ENCODE peak calls at places on chromosome 20, in eight cellular contexts. One of them, this sample, is unnamed.
A peak's percentile ranks its signal among the peaks of the same experiment; 100 is the strongest.

GRCh38 chr20:51800132-51800721 is 2.1 kb downstream of the SALL4 start:
- DNase-seq in Panc1: peak; percentile 24
- DNase-seq in adrenal gland: peak; percentile 69
- DNase-seq in tibial artery: no peak
- DNase-seq in mesendoderm: peak; percentile 93
- DNase-seq in CD4-positive, alpha-beta memory T cell: no peak
- DNase-seq in left lung: peak; percentile 58
- DNase-seq in right lobe of liver: peak; percentile 77
- DNase-seq in this sample: peak; percentile 72

GRCh38 chr20:58944610-58945009 is 36.4 kb upstream of the NELFCD start:
- DNase-seq in Panc1: no peak
- DNase-seq in adrenal gland: no peak
- DNase-seq in tibial artery: no peak
- DNase-seq in mesendoderm: peak; percentile 22
- DNase-seq in CD4-positive, alpha-beta memory T cell: no peak
- DNase-seq in left lung: no peak
- DNase-seq in right lobe of liver: no peak
- DNase-seq in this sample: no peak

GRCh38 chr20:35870541-35871307 is 83.6 kb downstream of the SCAND1 start:
- DNase-seq in Panc1: peak; percentile 35
- DNase-seq in adrenal gland: no peak
- DNase-seq in tibial artery: no peak
- DNase-seq in mesendoderm: no peak
- DNase-seq in CD4-positive, alpha-beta memory T cell: no peak
- DNase-seq in left lung: no peak
- DNase-seq in right lobe of liver: no peak
- DNase-seq in this sample: no peak

GRCh38 chr20:33563788-33564187 is 73.9 kb downstream of the CBFA2T2 start:
- DNase-seq in Panc1: no peak
- DNase-seq in adrenal gland: no peak
- DNase-seq in tibial artery: no peak
- DNase-seq in mesendoderm: no peak
- DNase-seq in CD4-positive, alpha-beta memory T cell: no peak
- DNase-seq in left lung: no peak
- DNase-seq in right lobe of liver: no peak
- DNase-seq in this sample: no peak

GRCh38 chr20:12252793-12253192 is 335.1 kb downstream of the BTBD3 start:
- DNase-seq in Panc1: no peak
- DNase-seq in adrenal gland: no peak
- DNase-seq in tibial artery: no peak
- DNase-seq in mesendoderm: peak; percentile 40
- DNase-seq in CD4-positive, alpha-beta memory T cell: no peak
- DNase-seq in left lung: no peak
- DNase-seq in right lobe of liver: no peak
- DNase-seq in this sample: no peak

GRCh38 chr20:10662661-10663458 is 10.9 kb downstream of the JAG1 start:
- DNase-seq in Panc1: no peak
- DNase-seq in adrenal gland: no peak
- DNase-seq in tibial artery: no peak
- DNase-seq in mesendoderm: no peak
- DNase-seq in CD4-positive, alpha-beta memory T cell: no peak
- DNase-seq in left lung: no peak
- DNase-seq in right lobe of liver: no peak
- DNase-seq in this sample: no peak

GRCh38 chr20:31811796-31812728 is 7.1 kb upstream of the MYLK2 start:
- DNase-seq in Panc1: no peak
- DNase-seq in adrenal gland: peak; percentile 33
- DNase-seq in tibial artery: no peak
- DNase-seq in mesendoderm: no peak
- DNase-seq in CD4-positive, alpha-beta memory T cell: no peak
- DNase-seq in left lung: no peak
- DNase-seq in right lobe of liver: no peak
- DNase-seq in this sample: no peak

GRCh38 chr20:51326241-51326819 is 216.2 kb downstream of the NFATC2 start:
- DNase-seq in Panc1: no peak
- DNase-seq in adrenal gland: peak; percentile 68
- DNase-seq in tibial artery: no peak
- DNase-seq in mesendoderm: peak; percentile 84
- DNase-seq in CD4-positive, alpha-beta memory T cell: no peak
- DNase-seq in left lung: no peak
- DNase-seq in right lobe of liver: no peak
- DNase-seq in this sample: peak; percentile 63

GRCh38 chr20:20362774-20363435 is 5.0 kb upstream of the INSM1 start:
- DNase-seq in Panc1: no peak
- DNase-seq in adrenal gland: peak; percentile 67
- DNase-seq in tibial artery: no peak
- DNase-seq in mesendoderm: peak; percentile 81
- DNase-seq in CD4-positive, alpha-beta memory T cell: no peak
- DNase-seq in left lung: no peak
- DNase-seq in right lobe of liver: no peak
- DNase-seq in this sample: no peak

GRCh38 chr20:37600486-37600885 is 72.8 kb upstream of the BLCAP start:
- DNase-seq in Panc1: no peak
- DNase-seq in adrenal gland: no peak
- DNase-seq in tibial artery: no peak
- DNase-seq in mesendoderm: no peak
- DNase-seq in CD4-positive, alpha-beta memory T cell: no peak
- DNase-seq in left lung: no peak
- DNase-seq in right lobe of liver: no peak
- DNase-seq in this sample: no peak

DNA sequence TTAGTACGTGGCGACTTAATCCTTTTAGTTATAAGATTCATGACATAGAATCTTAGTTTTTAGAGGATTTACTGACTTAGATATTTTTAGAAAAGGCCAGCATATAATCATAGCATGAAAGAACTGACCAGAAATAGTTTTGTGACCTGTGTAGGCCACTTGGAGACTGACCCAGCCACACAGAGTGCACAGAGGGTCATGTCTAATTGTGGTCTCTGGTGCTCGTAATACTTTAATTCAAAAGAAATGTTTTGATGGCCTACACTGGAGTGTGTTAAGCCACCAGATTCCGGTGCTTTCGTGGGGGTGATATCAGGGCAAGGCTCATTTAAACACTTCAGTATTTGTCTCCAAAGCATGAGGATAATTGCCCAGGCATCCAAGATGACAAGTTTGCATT is 11.4 kb downstream of the PCMTD2 start:
- DNase-seq in Panc1: no peak
- DNase-seq in adrenal gland: no peak
- DNase-seq in tibial artery: no peak
- DNase-seq in mesendoderm: no peak
- DNase-seq in CD4-positive, alpha-beta memory T cell: no peak
- DNase-seq in left lung: no peak
- DNase-seq in right lobe of liver: no peak
- DNase-seq in this sample: no peak
- H3K27ac ChIP-seq in Panc1: no peak overlapping the region
- H3K27ac ChIP-seq in adrenal gland: no peak overlapping the region
- H3K27ac ChIP-seq in tibial artery: no peak overlapping the region
- H3K27ac ChIP-seq in mesendoderm: no peak overlapping the region
- H3K27ac ChIP-seq in CD4-positive, alpha-beta memory T cell: no peak overlapping the region
- H3K27ac ChIP-seq in left lung: no peak overlapping the region
- H3K27ac ChIP-seq in right lobe of liver: no peak overlapping the region
- H3K27ac ChIP-seq in this sample: no peak overlapping the region

GRCh38 chr20:48782073-48782472 is 45.7 kb downstream of the PREX1 start:
- DNase-seq in Panc1: no peak
- DNase-seq in adrenal gland: no peak
- DNase-seq in tibial artery: no peak
- DNase-seq in mesendoderm: no peak
- DNase-seq in CD4-positive, alpha-beta memory T cell: no peak
- DNase-seq in left lung: no peak
- DNase-seq in right lobe of liver: no peak
- DNase-seq in this sample: no peak
- H3K4me1 ChIP-seq in Panc1: no peaks in the 10 kb centered on the region
- H3K4me1 ChIP-seq in adrenal gland: no peaks in the 10 kb centered on the region
- H3K4me1 ChIP-seq in tibial artery: no peaks in the 10 kb centered on the region
- H3K4me1 ChIP-seq in mesendoderm: peaks cover 6% of the 10 kb centered on the region
- H3K4me1 ChIP-seq in CD4-positive, alpha-beta memory T cell: peaks cover 86% of the 10 kb centered on the region
- H3K4me1 ChIP-seq in left lung: peaks cover 95% of the 10 kb centered on the region
- H3K4me1 ChIP-seq in right lobe of liver: no peaks in the 10 kb centered on the region
- H3K4me1 ChIP-seq in this sample: peaks cover 6% of the 10 kb centered on the region

DNA sequence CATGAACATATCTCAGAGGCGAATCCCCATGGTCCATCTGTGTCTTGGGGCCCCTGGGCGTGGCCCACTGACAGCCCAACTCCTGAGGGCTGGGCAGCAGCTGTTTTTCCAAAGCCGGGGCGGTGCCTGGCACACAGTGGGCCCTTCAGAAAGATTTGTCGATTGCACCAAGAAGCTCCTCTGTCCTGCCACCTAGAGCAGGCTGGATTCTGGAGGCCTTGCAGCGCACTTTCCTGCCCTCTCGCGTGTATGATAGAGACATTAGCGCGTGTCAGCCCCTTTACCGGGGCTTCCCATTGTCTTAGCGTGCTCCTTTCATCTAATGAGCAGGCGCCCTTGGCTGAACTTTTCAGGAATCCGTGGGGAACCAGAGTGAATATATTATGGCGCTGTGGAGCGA is 45.4 kb downstream of the CDH4 start:
- DNase-seq in Panc1: no peak
- DNase-seq in adrenal gland: no peak
- DNase-seq in tibial artery: no peak
- DNase-seq in mesendoderm: no peak
- DNase-seq in CD4-positive, alpha-beta memory T cell: no peak
- DNase-seq in left lung: no peak
- DNase-seq in right lobe of liver: no peak
- DNase-seq in this sample: no peak
- H3K27ac ChIP-seq in Panc1: no peak overlapping the region
- H3K27ac ChIP-seq in adrenal gland: no peak overlapping the region
- H3K27ac ChIP-seq in tibial artery: no peak overlapping the region
- H3K27ac ChIP-seq in mesendoderm: no peak overlapping the region
- H3K27ac ChIP-seq in CD4-positive, alpha-beta memory T cell: no peak overlapping the region
- H3K27ac ChIP-seq in left lung: no peak overlapping the region
- H3K27ac ChIP-seq in right lobe of liver: no peak overlapping the region
- H3K27ac ChIP-seq in this sample: no peak overlapping the region

GRCh38 chr20:57701651-57702050 is 8.2 kb downstream of the PMEPA1 start:
- DNase-seq in Panc1: no peak
- DNase-seq in adrenal gland: no peak
- DNase-seq in tibial artery: no peak
- DNase-seq in mesendoderm: no peak
- DNase-seq in CD4-positive, alpha-beta memory T cell: no peak
- DNase-seq in left lung: no peak
- DNase-seq in right lobe of liver: no peak
- DNase-seq in this sample: no peak
- H3K4me1 ChIP-seq in Panc1: peaks cover 92% of the 10 kb centered on the region
- H3K4me1 ChIP-seq in adrenal gland: no peaks in the 10 kb centered on the region
- H3K4me1 ChIP-seq in tibial artery: no peaks in the 10 kb centered on the region
- H3K4me1 ChIP-seq in mesendoderm: peaks cover 17% of the 10 kb centered on the region
- H3K4me1 ChIP-seq in CD4-positive, alpha-beta memory T cell: peaks cover 10% of the 10 kb centered on the region
- H3K4me1 ChIP-seq in left lung: peaks cover 11% of the 10 kb centered on the region
- H3K4me1 ChIP-seq in right lobe of liver: no peaks in the 10 kb centered on the region
- H3K4me1 ChIP-seq in this sample: peaks cover 11% of the 10 kb centered on the region

GRCh38 chr20:50314326-50314725 is 123.7 kb downstream of the CEBPB start:
- DNase-seq in Panc1: no peak
- DNase-seq in adrenal gland: peak; percentile 43
- DNase-seq in tibial artery: no peak
- DNase-seq in mesendoderm: no peak
- DNase-seq in CD4-positive, alpha-beta memory T cell: no peak
- DNase-seq in left lung: no peak
- DNase-seq in right lobe of liver: no peak
- DNase-seq in this sample: no peak

GRCh38 chr20:50312002-50312681 is 121.5 kb downstream of the CEBPB start:
- DNase-seq in Panc1: no peak
- DNase-seq in adrenal gland: no peak
- DNase-seq in tibial artery: no peak
- DNase-seq in mesendoderm: no peak
- DNase-seq in CD4-positive, alpha-beta memory T cell: no peak
- DNase-seq in left lung: no peak
- DNase-seq in right lobe of liver: no peak
- DNase-seq in this sample: no peak

GRCh38 chr20:50313827-50314226 is 123.2 kb downstream of the CEBPB start:
- DNase-seq in Panc1: no peak
- DNase-seq in adrenal gland: no peak
- DNase-seq in tibial artery: no peak
- DNase-seq in mesendoderm: no peak
- DNase-seq in CD4-positive, alpha-beta memory T cell: no peak
- DNase-seq in left lung: no peak
- DNase-seq in right lobe of liver: no peak
- DNase-seq in this sample: no peak

GRCh38 chr20:50312682-50313187 is 122.1 kb downstream of the CEBPB start:
- DNase-seq in Panc1: no peak
- DNase-seq in adrenal gland: peak; percentile 87
- DNase-seq in tibial artery: peak; percentile 79
- DNase-seq in mesendoderm: no peak
- DNase-seq in CD4-positive, alpha-beta memory T cell: no peak
- DNase-seq in left lung: peak; percentile 77
- DNase-seq in right lobe of liver: peak; percentile 74
- DNase-seq in this sample: peak; percentile 86

DNA sequence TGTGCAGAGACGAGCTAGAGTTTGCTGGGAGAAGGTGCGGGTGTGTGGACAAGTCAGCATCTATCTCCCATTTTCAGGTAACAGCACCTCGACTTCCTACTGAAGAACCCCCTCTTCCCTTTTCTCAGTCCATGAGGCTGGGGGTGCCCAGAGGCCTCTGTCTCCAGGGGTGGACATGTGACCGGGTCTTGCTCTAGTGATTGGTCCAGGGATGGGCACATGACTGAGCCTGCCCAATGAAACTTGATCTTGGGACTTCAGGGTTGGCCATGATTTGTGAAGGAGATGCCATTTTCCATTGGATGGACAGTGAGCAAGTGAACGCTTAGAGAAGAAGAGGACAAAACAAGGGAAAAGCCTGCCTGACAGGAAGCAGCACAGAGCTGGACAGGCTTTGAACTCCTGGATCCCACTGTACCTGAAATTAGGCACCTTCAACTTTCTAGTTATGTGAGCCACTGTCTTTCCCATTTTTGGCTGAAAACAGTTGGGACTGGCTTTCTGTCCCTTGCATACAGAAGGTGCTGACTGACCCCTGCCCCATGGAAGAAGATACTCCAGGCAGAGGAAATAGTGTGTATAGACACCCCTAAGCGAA is 122.7 kb downstream of the CEBPB start:
- DNase-seq in Panc1: no peak
- DNase-seq in adrenal gland: no peak
- DNase-seq in tibial artery: no peak
- DNase-seq in mesendoderm: no peak
- DNase-seq in CD4-positive, alpha-beta memory T cell: no peak
- DNase-seq in left lung: no peak
- DNase-seq in right lobe of liver: no peak
- DNase-seq in this sample: no peak
- H3K27ac ChIP-seq in Panc1: peak overlapping the region; percentile 69
- H3K27ac ChIP-seq in adrenal gland: peak overlapping the region; percentile 71
- H3K27ac ChIP-seq in tibial artery: peak overlapping the region; percentile 79
- H3K27ac ChIP-seq in mesendoderm: no peak overlapping the region
- H3K27ac ChIP-seq in CD4-positive, alpha-beta memory T cell: no peak overlapping the region
- H3K27ac ChIP-seq in left lung: peak overlapping the region; percentile 65
- H3K27ac ChIP-seq in right lobe of liver: no peak overlapping the region
- H3K27ac ChIP-seq in this sample: peak overlapping the region; percentile 88

DNA sequence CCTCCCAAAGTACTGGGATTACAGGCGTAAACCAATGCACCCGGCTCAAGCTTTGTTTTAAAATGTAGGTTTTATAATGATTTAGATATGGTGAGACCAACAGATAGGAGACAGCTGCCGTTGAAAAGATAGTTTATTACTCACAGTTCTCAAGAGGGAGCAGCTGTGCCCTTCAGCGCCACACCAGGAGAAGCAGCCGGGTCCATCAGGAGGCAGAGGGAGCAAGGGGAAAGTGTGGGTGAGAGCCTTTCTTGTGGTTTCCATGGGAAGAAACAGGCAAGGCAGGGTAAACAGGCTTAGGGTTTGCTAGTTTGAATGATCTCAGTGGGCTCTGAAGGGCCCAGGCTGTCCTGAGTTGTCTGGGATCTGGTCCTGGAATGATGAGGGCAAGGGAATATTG is 117.8 kb upstream of the PLCB4 start:
- DNase-seq in Panc1: no peak
- DNase-seq in adrenal gland: no peak
- DNase-seq in tibial artery: no peak
- DNase-seq in mesendoderm: no peak
- DNase-seq in CD4-positive, alpha-beta memory T cell: no peak
- DNase-seq in left lung: no peak
- DNase-seq in right lobe of liver: no peak
- DNase-seq in this sample: no peak
- H3K4me1 ChIP-seq in Panc1: no peaks in the 10 kb centered on the region
- H3K4me1 ChIP-seq in adrenal gland: no peaks in the 10 kb centered on the region
- H3K4me1 ChIP-seq in tibial artery: no peaks in the 10 kb centered on the region
- H3K4me1 ChIP-seq in mesendoderm: no peaks in the 10 kb centered on the region
- H3K4me1 ChIP-seq in CD4-positive, alpha-beta memory T cell: no peaks in the 10 kb centered on the region
- H3K4me1 ChIP-seq in left lung: no peaks in the 10 kb centered on the region
- H3K4me1 ChIP-seq in right lobe of liver: no peaks in the 10 kb centered on the region
- H3K4me1 ChIP-seq in this sample: peaks cover 8% of the 10 kb centered on the region